ENCODE peak calls at places on chromosomes 6 and 20, in eight cellular contexts. F, I, Q, G, U, T, D and A are unnamed samples.

GRCh38 chr20:39893013-39893685 is 795.9 kb downstream of the MAFB start:
- DNase-seq in U (no peak), D (no peak), I (no peak), G (no peak), T (peak), Q (peak), F (no peak), A (no peak)

GRCh38 chr6:113495521-113495920 is 361.6 kb upstream of the MARCKS start:
- DNase-seq in F (no peak), U (no peak), T (no peak), G (no peak), Q (no peak), I (no peak), D (no peak), A (no peak)

GRCh38 chr6:1614767-1615650 is 5.3 kb downstream of the FOXC1 start:
- DNase-seq in I (no peak), U (no peak), D (no peak), Q (no peak), G (peak), F (no peak), T (no peak), A (no peak)

GRCh38 chr6:52697903-52698302 is 27.0 kb downstream of the TMEM14A start:
- DNase-seq in G (no peak), F (no peak), T (peak), D (peak), I (no peak), U (no peak), Q (peak), A (no peak)

GRCh38 chr6:45772886-45773285 is 242.8 kb downstream of the CLIC5 start:
- DNase-seq in D (no peak), I (no peak), F (no peak), Q (no peak), T (no peak), G (no peak), U (no peak), A (no peak)

GRCh38 chr20:24106155-24106800 is 117.7 kb upstream of the GGTLC1 start:
- DNase-seq in U (no peak), D (no peak), Q (no peak), G (no peak), I (no peak), T (no peak), F (no peak), A (no peak)

GRCh38 chr6:21500894-21501293 is 92.7 kb upstream of the SOX4 start:
- DNase-seq in F (no peak), D (no peak), I (no peak), G (no peak), T (no peak), U (no peak), Q (no peak), A (no peak)

GRCh38 chr6:56595490-56596122 is 47.1 kb downstream of the DST start:
- DNase-seq in Q (peak), F (no peak), I (peak), U (no peak), G (peak), T (peak), D (peak), A (peak)

GRCh38 chr6:169424821-169425240 is 171.2 kb upstream of the THBS2 start:
- DNase-seq in U (no peak), F (no peak), Q (no peak), I (no peak), T (no peak), D (peak), G (no peak), A (no peak)

GRCh38 chr20:32743237-32744112 is at the start of gene COMMD7:
- DNase-seq in F (no peak), T (peak), D (no peak), G (peak), U (peak), I (peak), Q (peak), A (peak)

GRCh38 chr20:60228255-60228654 is 270.0 kb downstream of the CDH26 start:
- DNase-seq in D (no peak), G (no peak), T (no peak), Q (no peak), I (no peak), U (no peak), F (no peak), A (peak)

GRCh38 chr6:37657117-37657886 is 40.4 kb downstream of the MDGA1 start:
- DNase-seq in Q (no peak), F (no peak), T (no peak), I (no peak), D (peak), U (no peak), G (no peak), A (no peak)

GRCh38 chr6:111623046-111623718 is 17.5 kb upstream of the TRAF3IP2 start:
- DNase-seq in F (no peak), Q (no peak), T (no peak), U (no peak), I (no peak), D (no peak), G (no peak), A (no peak)

GRCh38 chr6:138673317-138674014 is 100.1 kb upstream of the CCDC28A start:
- DNase-seq in I (no peak), T (no peak), G (no peak), D (no peak), U (no peak), F (no peak), Q (no peak), A (no peak)

GRCh38 chr6:104682722-104683643 is 176.7 kb downstream of the HACE1 start:
- DNase-seq in U (no peak), G (peak), I (peak), D (peak), F (peak), Q (no peak), T (peak), A (peak)

GRCh38 chr6:20900396-20901160 is 366.3 kb downstream of the CDKAL1 start:
- DNase-seq in I (peak), Q (no peak), F (no peak), D (no peak), U (no peak), T (no peak), G (no peak), A (no peak)

GRCh38 chr6:12150812-12151432 is 138.8 kb downstream of the HIVEP1 start:
- DNase-seq in F (no peak), G (no peak), T (peak), U (no peak), Q (peak), I (no peak), D (peak), A (peak)

GRCh38 chr6:45424628-45424955 is 46.9 kb upstream of the SUPT3H start:
- DNase-seq in F (no peak), Q (no peak), T (no peak), G (no peak), I (no peak), D (no peak), U (no peak), A (no peak)

GRCh38 chr6:132132420-132132819 is 181.2 kb upstream of the CCN2 start:
- DNase-seq in T (peak), G (no peak), F (no peak), Q (no peak), I (no peak), D (no peak), U (no peak), A (no peak)

GRCh38 chr20:39716796-39717341 is 754.7 kb downstream of the DHX35 start:
- DNase-seq in G (no peak), U (no peak), T (peak), I (no peak), D (no peak), Q (no peak), F (no peak), A (no peak)

GRCh38 chr6:39086294-39086693 is 28.7 kb downstream of the SAYSD1 start:
- DNase-seq in I (peak), Q (no peak), T (no peak), U (no peak), D (no peak), F (no peak), G (peak), A (peak)

GRCh38 chr20:50518270-50518721 is 8.1 kb downstream of the PTPN1 start:
- DNase-seq in U (no peak), I (no peak), G (no peak), T (no peak), D (no peak), Q (no peak), F (no peak), A (no peak)

GRCh38 chr20:51350941-51351631 is 191.4 kb downstream of the NFATC2 start:
- DNase-seq in T (no peak), F (no peak), I (no peak), U (no peak), D (no peak), G (no peak), Q (no peak), A (no peak)

GRCh38 chr6:147758305-147758704 is 249.8 kb downstream of the SAMD5 start:
- DNase-seq in T (no peak), D (no peak), F (no peak), Q (no peak), I (no peak), G (no peak), U (no peak), A (no peak)

GRCh38 chr6:145844933-145845531 is 30.4 kb upstream of the FBXO30 start:
- DNase-seq in Q (no peak), U (no peak), I (no peak), D (no peak), F (no peak), T (no peak), G (no peak), A (no peak)

GRCh38 chr20:401682-402495 is 6.2 kb upstream of the RBCK1 start:
- DNase-seq in G (no peak), T (no peak), Q (peak), D (no peak), U (no peak), F (no peak), I (no peak), A (no peak)

GRCh38 chr6:16322666-16323312 is 84.4 kb downstream of the GMPR start:
- DNase-seq in G (peak), I (peak), F (no peak), T (no peak), D (no peak), Q (no peak), U (no peak), A (no peak)

GRCh38 chr20:5070570-5070969 is 49.2 kb downstream of the PCNA start:
- DNase-seq in I (no peak), G (no peak), T (no peak), U (no peak), D (no peak), Q (no peak), F (no peak), A (no peak)

GRCh38 chr6:149334201-149334600 is 16.7 kb downstream of the TAB2 start:
- DNase-seq in U (no peak), D (no peak), F (no peak), G (no peak), I (no peak), Q (no peak), T (no peak), A (no peak)

GRCh38 chr20:33883164-33883563 is 72.0 kb downstream of the CHMP4B start:
- DNase-seq in D (no peak), T (no peak), G (peak), I (peak), U (no peak), Q (no peak), F (no peak), A (peak)